ENCODE peak calls at places on chromosome 10, in nine cellular contexts. V is LoVo, S is HFF-Myc, T is lower lobe of right lung, Z is endothelial cell, N is HuH-7.5, W is cardiac fibroblast, E is nephron progenitor cell, R is RKO. O is an unnamed sample.

GRCh38 chr10:15088428-15089261 is at the start of gene ACBD7:
- DNase-seq in V (peak), S (no peak), T (peak), Z (peak), N (peak), W (peak), E (peak), R (peak), O (no peak)

GRCh38 chr10:96369890-96370574 is 11.2 kb upstream of the OPALIN start:
- DNase-seq in V (peak), S (no peak), T (no peak), Z (no peak), N (peak), W (no peak), E (no peak), R (peak), O (no peak)

GRCh38 chr10:35336921-35337741 is 822 bp downstream of the CCNY start:
- DNase-seq in V (no peak), S (no peak), T (peak), Z (peak), N (no peak), W (peak), E (peak), R (peak), O (no peak)

GRCh38 chr10:1628757-1629156 is 108.6 kb downstream of the ADARB2 start:
- DNase-seq in V (no peak), S (no peak), T (no peak), Z (no peak), N (no peak), W (no peak), E (no peak), R (no peak), O (no peak)

GRCh38 chr10:25756784-25757183 is 177.2 kb upstream of the MYO3A start:
- DNase-seq in V (no peak), S (no peak), T (no peak), Z (no peak), N (no peak), W (no peak), E (no peak), R (no peak), O (no peak)

GRCh38 chr10:112985701-112986510 is 35.9 kb downstream of the TCF7L2 start:
- DNase-seq in V (no peak), S (no peak), T (no peak), Z (no peak), N (no peak), W (peak), E (no peak), R (no peak), O (no peak)

GRCh38 chr10:8048281-8049008 is 6.0 kb upstream of the GATA3 start:
- DNase-seq in V (no peak), S (no peak), T (no peak), Z (no peak), N (no peak), W (no peak), E (no peak), R (no peak), O (no peak)

GRCh38 chr10:126712681-126713080 is 42.2 kb upstream of the C10orf90 start:
- DNase-seq in V (no peak), S (no peak), T (no peak), Z (no peak), N (no peak), W (no peak), E (no peak), R (no peak), O (no peak)

GRCh38 chr10:91944880-91945630 is 21.5 kb downstream of the BTAF1 start:
- DNase-seq in V (no peak), S (no peak), T (no peak), Z (no peak), N (no peak), W (no peak), E (no peak), R (peak), O (no peak)

GRCh38 chr10:22832198-22832597 is 95.7 kb upstream of the ARMC3 start:
- DNase-seq in V (no peak), S (no peak), T (no peak), Z (no peak), N (no peak), W (no peak), E (no peak), R (no peak), O (no peak)

GRCh38 chr10:62599161-62599560 is 205.4 kb upstream of the ADO start:
- DNase-seq in V (no peak), S (no peak), T (no peak), Z (no peak), N (no peak), W (no peak), E (no peak), R (no peak), O (no peak)

GRCh38 chr10:47451275-47451997 is 32.5 kb downstream of the ANXA8 start:
- DNase-seq in V (no peak), S (no peak), T (peak), Z (no peak), N (no peak), W (no peak), E (no peak), R (no peak), O (no peak)

GRCh38 chr10:42953684-42954674 is 122.9 kb upstream of the RET start:
- DNase-seq in V (no peak), S (no peak), T (no peak), Z (peak), N (no peak), W (no peak), E (no peak), R (no peak), O (no peak)

GRCh38 chr10:116811691-116812090 is 37.6 kb upstream of the ENO4 start:
- DNase-seq in V (no peak), S (no peak), T (no peak), Z (no peak), N (no peak), W (no peak), E (no peak), R (no peak), O (no peak)

GRCh38 chr10:119303886-119304285 is 96.5 kb downstream of the GRK5 start:
- DNase-seq in V (no peak), S (no peak), T (no peak), Z (no peak), N (no peak), W (no peak), E (no peak), R (no peak), O (no peak)

GRCh38 chr10:79160191-79160590 is 91.4 kb downstream of the ZMIZ1 start:
- DNase-seq in V (no peak), S (no peak), T (no peak), Z (no peak), N (no peak), W (no peak), E (no peak), R (no peak), O (no peak)

GRCh38 chr10:4704034-4704545 is 121.9 kb upstream of the AKR1E2 start:
- DNase-seq in V (peak), S (peak), T (no peak), Z (no peak), N (no peak), W (peak), E (no peak), R (peak), O (peak)

GRCh38 chr10:25336330-25336729 is 161.5 kb downstream of the GPR158 start:
- DNase-seq in V (no peak), S (no peak), T (no peak), Z (no peak), N (no peak), W (no peak), E (no peak), R (no peak), O (no peak)

GRCh38 chr10:11611248-11612003 is at the start of gene USP6NL:
- DNase-seq in V (peak), S (no peak), T (peak), Z (peak), N (peak), W (peak), E (peak), R (peak), O (no peak)

GRCh38 chr10:110431659-110432058 is 66.0 kb upstream of the DUSP5 start:
- DNase-seq in V (no peak), S (no peak), T (no peak), Z (no peak), N (no peak), W (no peak), E (no peak), R (no peak), O (no peak)

GRCh38 chr10:15796762-15797161 is 63.5 kb downstream of the MINDY3 start:
- DNase-seq in V (no peak), S (no peak), T (no peak), Z (no peak), N (no peak), W (no peak), E (no peak), R (no peak), O (no peak)